ENCODE peak calls at places on chromosomes 1 and 21, in five cellular contexts. W, G, X, L and R are unnamed samples.

GRCh38 chr1:98002288-98002687 is 81.5 kb upstream of the DPYD start:
- DNase-seq in W (no peak), G (no peak), X (no peak), L (no peak), R (no peak)

GRCh38 chr1:90122679-90123340 is 127.9 kb downstream of the ZNF326 start:
- DNase-seq in W (no peak), G (no peak), X (no peak), L (no peak), R (no peak)

GRCh38 chr21:36728371-36729111 is 29.6 kb downstream of the SIM2 start:
- DNase-seq in W (no peak), G (no peak), X (no peak), L (no peak), R (no peak)

GRCh38 chr1:59158321-59158720 is 138.6 kb upstream of the FGGY start:
- DNase-seq in W (no peak), G (no peak), X (no peak), L (no peak), R (no peak)

GRCh38 chr1:40312238-40313205 is 4.6 kb downstream of the COL9A2 start:
- DNase-seq in W (peak), G (no peak), X (no peak), L (no peak), R (peak)

GRCh38 chr1:203204776-203205175 is 18.3 kb upstream of the CHI3L1 start:
- DNase-seq in W (no peak), G (no peak), X (no peak), L (no peak), R (no peak)

GRCh38 chr1:214377886-214378285 is 96.9 kb downstream of the SMYD2 start:
- DNase-seq in W (no peak), G (peak), X (no peak), L (peak), R (no peak)

GRCh38 chr1:8992936-8993687 is 33.1 kb downstream of the SLC2A7 start:
- DNase-seq in W (no peak), G (no peak), X (no peak), L (no peak), R (no peak)

GRCh38 chr21:41992576-41992975 is 17.6 kb downstream of the ZBTB21 start:
- DNase-seq in W (no peak), G (no peak), X (no peak), L (no peak), R (no peak)